ENCODE peak calls at places on chromosomes 12 and 14, in eight cellular contexts. S, M, B, U, R, E, Z and T are unnamed samples.

GRCh38 chr12:75774309-75775052 is 257.1 kb downstream of the PHLDA1 start:
- DNase-seq in R (no peak), E (no peak), M (peak; percentile 7), S (no peak), B (peak; percentile 43), U (no peak), Z (no peak), T (no peak)

GRCh38 chr14:25178255-25178654 is 128.3 kb upstream of the STXBP6 start:
- DNase-seq in B (no peak), Z (no peak), R (no peak), M (no peak), S (no peak), U (peak; percentile 20), E (no peak), T (no peak)

GRCh38 chr12:4567073-4567881 is 5.3 kb downstream of the DYRK4 start:
- DNase-seq in S (no peak), B (no peak), M (no peak), R (no peak), E (no peak), U (no peak), Z (no peak), T (no peak)

GRCh38 chr14:54001189-54001878 is 44.7 kb upstream of the BMP4 start:
- DNase-seq in S (no peak), M (no peak), R (no peak), U (no peak), E (no peak), B (peak; percentile 34), Z (no peak), T (no peak)

GRCh38 chr14:104546021-104546491 is 33.5 kb upstream of the C14orf180 start:
- DNase-seq in B (no peak), M (no peak), U (no peak), S (peak; percentile 16), Z (no peak), E (no peak), R (no peak), T (no peak)

GRCh38 chr14:68408680-68409079 is 384.2 kb downstream of the ZFP36L1 start:
- DNase-seq in S (no peak), E (no peak), R (no peak), Z (peak; percentile 41), U (peak; percentile 79), B (no peak), M (no peak), T (no peak)

GRCh38 chr12:22672951-22673350 is 48.0 kb downstream of the ETNK1 start:
- DNase-seq in U (peak; percentile 67), B (no peak), Z (peak; percentile 48), M (no peak), E (no peak), R (no peak), S (peak; percentile 10), T (peak; percentile 86)

GRCh38 chr12:4830568-4830967 is 79.1 kb upstream of the KCNA1 start:
- DNase-seq in Z (no peak), U (no peak), S (no peak), R (no peak), E (no peak), M (no peak), B (no peak), T (no peak)

GRCh38 chr12:68609955-68610434 is 704 bp upstream of the RAP1B start:
- DNase-seq in E (no peak), R (no peak), M (no peak), S (peak; percentile 32), B (no peak), Z (peak; percentile 53), U (peak; percentile 49), T (peak; percentile 52)

GRCh38 chr14:98889107-98889835 is 382.7 kb downstream of the BCL11B start:
- DNase-seq in B (no peak), E (no peak), Z (no peak), R (no peak), M (no peak), U (no peak), S (no peak), T (no peak)

GRCh38 chr14:100374891-100375272 is 51.7 kb downstream of the SLC25A47 start:
- DNase-seq in E (no peak), R (no peak), U (peak; percentile 76), S (no peak), M (no peak), B (no peak), Z (no peak), T (peak; percentile 22)

GRCh38 chr14:31947680-31948580 is 129.2 kb upstream of the ARHGAP5 start:
- DNase-seq in U (no peak), E (no peak), R (no peak), M (no peak), Z (no peak), S (no peak), B (no peak), T (no peak)

GRCh38 chr14:99441918-99442317 is 38.7 kb downstream of the SETD3 start:
- DNase-seq in S (no peak), Z (no peak), R (no peak), E (no peak), U (no peak), B (no peak), M (no peak), T (no peak)

DNA sequence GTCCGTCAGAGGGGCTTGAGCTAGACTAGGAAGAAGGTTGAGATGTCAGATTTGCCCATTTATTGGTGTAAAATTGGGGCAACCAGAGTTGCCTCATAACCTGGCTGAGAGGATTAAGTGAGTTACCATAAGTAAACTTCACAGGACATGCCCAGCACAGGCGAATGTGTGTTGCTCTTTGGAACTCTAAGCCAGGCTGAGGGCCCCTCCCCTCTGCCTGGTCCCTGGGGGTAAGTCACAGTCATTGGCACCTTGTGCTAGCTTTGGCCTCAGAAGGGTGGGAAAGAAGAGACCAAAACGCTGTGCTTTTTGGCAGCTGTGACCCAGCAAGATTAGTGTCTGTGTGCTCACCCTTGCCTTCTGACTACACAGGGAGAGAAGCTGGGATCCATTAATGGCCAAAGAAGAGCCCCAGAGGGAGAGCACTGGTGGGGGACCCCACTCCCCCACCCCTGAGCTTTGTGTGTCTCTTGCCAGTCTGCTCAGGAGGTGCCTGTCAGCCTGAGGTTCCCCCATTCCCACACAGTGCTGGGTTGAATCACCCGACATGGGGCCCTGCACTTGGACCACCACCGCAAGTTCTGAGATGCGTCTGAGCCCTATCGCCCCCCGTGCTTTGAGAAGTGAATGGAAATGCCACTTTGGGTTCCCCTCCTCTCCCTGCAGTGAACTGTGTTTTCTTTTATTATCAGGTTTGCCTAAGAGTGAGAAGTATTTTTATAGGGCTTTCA is 74.1 kb downstream of the CACNA1C start:
- DNase-seq in B (no peak), R (no peak), S (no peak), U (no peak), Z (no peak), E (no peak), M (no peak), T (no peak)
- H3K4me3 ChIP-seq in B (no peak overlapping the region), R (no peak overlapping the region), S (no peak overlapping the region), U (no peak overlapping the region), Z (no peak overlapping the region), E (no peak overlapping the region), M (no peak overlapping the region), T (no peak overlapping the region)

DNA sequence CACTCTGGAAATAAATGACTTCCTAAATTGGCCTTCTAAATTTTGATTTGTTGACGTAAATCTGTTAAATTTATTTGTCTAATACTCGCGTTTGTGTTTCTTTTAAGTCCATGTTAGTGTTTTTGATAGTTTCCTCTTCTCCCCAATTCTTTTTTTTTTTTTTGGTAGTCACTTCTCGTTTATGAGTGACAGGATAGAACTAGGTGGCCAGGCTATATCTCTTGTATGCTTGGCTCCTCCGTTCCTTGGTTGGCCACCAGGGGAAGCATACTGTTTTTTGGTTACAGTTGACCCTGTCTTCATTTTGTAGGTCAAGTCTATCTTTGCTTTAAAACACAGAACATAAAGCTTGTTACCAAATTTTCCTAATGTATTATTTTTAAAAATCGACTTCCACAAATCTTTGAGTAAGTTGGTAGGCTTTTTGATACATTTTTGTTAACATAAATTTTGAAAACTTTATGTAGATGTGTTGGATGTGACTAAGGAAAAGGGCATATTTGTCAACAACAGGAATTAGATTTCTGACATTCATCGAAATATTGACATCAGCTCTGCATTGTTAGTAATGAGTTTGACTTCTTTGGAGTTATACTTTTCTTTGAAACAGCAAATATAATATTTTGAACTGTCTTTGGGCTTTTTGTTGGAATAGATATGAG is 2.2 kb downstream of the RCOR1 start:
- DNase-seq in R (no peak), U (peak; percentile 73), M (peak; percentile 49), B (no peak), Z (peak; percentile 73), S (peak; percentile 48), E (peak; percentile 75), T (peak; percentile 62)
- H3K4me3 ChIP-seq in R (peak overlapping the region; percentile 14), U (peak overlapping the region; percentile 73), M (peak overlapping the region; percentile 93), B (peak overlapping the region; percentile 87), Z (peak overlapping the region; percentile 82), S (peak overlapping the region; percentile 63), E (peak overlapping the region; percentile 99), T (peak overlapping the region; percentile 80)

DNA sequence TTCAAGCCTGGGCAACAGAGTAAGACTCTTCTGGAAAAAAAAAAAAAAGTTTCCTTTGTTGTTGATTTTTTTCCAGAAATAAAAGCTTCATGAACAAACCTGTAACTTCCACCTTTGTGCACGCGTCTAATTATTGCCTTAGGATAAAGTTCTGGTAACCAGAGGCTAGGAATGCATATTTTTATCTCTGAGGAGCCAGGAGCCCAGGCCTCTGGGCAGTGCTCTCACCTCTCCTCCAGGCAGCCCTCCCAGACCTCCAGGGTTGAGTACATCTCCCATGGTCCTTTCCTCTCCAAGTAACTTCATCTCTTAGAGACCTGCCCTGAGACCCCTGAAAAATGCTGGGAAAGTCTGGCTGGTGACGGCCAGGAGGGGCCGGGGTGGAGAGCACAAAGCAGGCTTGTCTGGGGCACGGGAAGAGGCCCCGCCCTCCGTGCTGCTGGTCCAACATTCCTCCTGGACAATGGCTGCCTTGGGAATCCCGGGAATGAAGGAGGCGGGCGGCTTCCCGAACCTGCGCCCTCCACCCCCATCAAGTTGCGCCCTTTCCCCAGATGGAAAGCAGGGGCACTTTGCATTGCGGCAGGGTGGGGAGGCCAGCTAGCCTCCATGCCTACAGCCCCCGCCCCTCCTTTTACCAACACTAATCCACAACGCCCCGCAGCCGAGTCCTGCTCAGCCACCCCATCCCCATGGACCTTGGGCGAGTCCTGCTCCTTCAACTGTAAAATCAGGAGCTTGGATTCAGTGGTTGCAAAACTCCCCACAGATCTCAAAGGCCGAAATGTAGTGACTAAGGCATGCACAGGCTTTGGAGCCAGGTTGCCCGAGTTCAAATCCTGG is 7.3 kb upstream of the FIGNL2 start:
- DNase-seq in B (peak; percentile 36), Z (peak; percentile 35), U (peak; percentile 31), E (no peak), S (no peak), M (no peak), R (no peak), T (peak; percentile 60)
- H3K4me3 ChIP-seq in B (peak overlapping the region; percentile 53), Z (peak overlapping the region; percentile 34), U (peak overlapping the region; percentile 28), E (peak overlapping the region; percentile 25), S (no peak overlapping the region), M (no peak overlapping the region), R (no peak overlapping the region), T (peak overlapping the region; percentile 46)

DNA sequence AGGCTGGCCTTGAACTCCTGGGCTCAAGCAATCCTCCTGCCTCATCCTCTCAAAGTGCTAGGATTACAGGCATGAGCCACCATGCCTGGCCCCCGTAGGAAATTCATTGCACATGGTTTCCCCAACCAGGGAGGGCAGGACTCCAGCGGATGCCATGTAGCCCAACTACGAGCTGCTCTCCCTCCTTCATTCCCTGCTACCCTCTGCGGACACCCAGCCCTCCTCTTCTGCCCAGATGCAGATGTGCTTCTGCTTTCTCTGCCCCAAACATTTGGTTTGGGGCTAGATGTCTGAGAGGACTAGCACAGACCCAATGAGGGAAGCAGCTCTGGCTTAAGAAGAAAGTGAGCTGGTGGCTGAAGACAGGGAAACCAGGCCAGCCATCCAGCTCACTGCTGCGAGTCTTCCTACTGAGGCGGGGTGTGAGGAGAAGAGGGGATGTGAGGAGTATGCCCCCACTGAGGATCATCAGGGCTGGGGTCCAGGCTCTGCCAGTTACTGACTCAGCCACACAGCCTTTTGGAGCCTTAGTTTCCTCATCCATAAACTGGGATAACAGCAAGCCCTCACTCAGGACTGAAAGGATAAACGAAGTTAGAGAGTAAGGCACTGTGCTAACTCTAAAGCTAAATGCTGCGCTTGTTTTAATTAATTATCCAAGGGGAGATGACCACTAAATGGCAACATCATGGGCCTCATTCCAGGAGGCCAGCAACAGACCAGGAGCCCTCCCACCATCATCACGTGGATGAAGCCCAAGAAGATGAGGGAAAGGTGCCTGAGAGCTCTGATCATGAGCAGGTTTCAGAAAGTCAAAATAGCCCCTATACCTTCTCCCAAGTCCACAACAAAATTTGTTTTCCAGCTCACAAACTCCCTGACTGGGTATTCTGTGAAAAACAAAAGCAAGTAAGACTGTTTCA is 10.9 kb downstream of the CTDSP2 start:
- DNase-seq in S (no peak), R (no peak), B (no peak), E (no peak), U (no peak), M (no peak), Z (no peak), T (peak; percentile 68)
- H3K4me3 ChIP-seq in S (no peak overlapping the region), R (peak overlapping the region; percentile 53), B (no peak overlapping the region), E (peak overlapping the region; percentile 27), U (no peak overlapping the region), M (peak overlapping the region; percentile 34), Z (peak overlapping the region; percentile 35), T (peak overlapping the region; percentile 35)